ENCODE peak calls at places on chromosomes 7 and 10, in four cellular contexts. P, N, R and X are unnamed samples.

GRCh38 chr10:125006188-125006680 is 64.3 kb downstream of the ZRANB1 start:
- DNase-seq in P (no peak), N (peak; percentile 54), R (no peak), X (no peak)

GRCh38 chr10:63431962-63432797 is 33.6 kb downstream of the JMJD1C start:
- DNase-seq in P (no peak), N (peak; percentile 14), R (no peak), X (no peak)

GRCh38 chr7:28853150-28853549 is 105.0 kb downstream of the TRIL start:
- DNase-seq in P (no peak), N (no peak), R (no peak), X (no peak)

GRCh38 chr10:44689368-44689767 is 221.8 kb upstream of the TMEM72 start:
- DNase-seq in P (peak; percentile 53), N (peak; percentile 10), R (no peak), X (no peak)

GRCh38 chr7:69318794-69319193 is 279.5 kb upstream of the AUTS2 start:
- DNase-seq in P (no peak), N (no peak), R (no peak), X (no peak)

GRCh38 chr10:123721441-123722049 is 55.4 kb downstream of the GPR26 start:
- DNase-seq in P (no peak), N (no peak), R (no peak), X (no peak)

GRCh38 chr10:13865758-13866491 is 279.2 kb downstream of the PRPF18 start:
- DNase-seq in P (peak; percentile 69), N (peak; percentile 80), R (peak; percentile 79), X (no peak)

GRCh38 chr10:126892873-126893175 is 12.4 kb upstream of the DOCK1 start:
- DNase-seq in P (peak; percentile 25), N (no peak), R (no peak), X (no peak)

GRCh38 chr10:6347391-6347951 is 144.7 kb downstream of the PFKFB3 start:
- DNase-seq in P (no peak), N (peak; percentile 7), R (peak; percentile 8), X (no peak)

GRCh38 chr7:5420841-5421625 is 2.6 kb downstream of the TNRC18 start:
- DNase-seq in P (no peak), N (no peak), R (peak; percentile 39), X (no peak)

GRCh38 chr10:59273453-59273852 is 88.9 kb downstream of the FAM13C start:
- DNase-seq in P (no peak), N (peak; percentile 34), R (no peak), X (no peak)

GRCh38 chr10:44949127-44949802 is 10.3 kb upstream of the RASSF4 start:
- DNase-seq in P (peak; percentile 16), N (no peak), R (peak; percentile 90), X (no peak)

GRCh38 chr7:33813331-33813730 is 92.0 kb upstream of the BMPER start:
- DNase-seq in P (no peak), N (no peak), R (no peak), X (no peak)

GRCh38 chr7:103048833-103049232 is 25.8 kb downstream of the FBXL13 start:
- DNase-seq in P (no peak), N (peak; percentile 20), R (no peak), X (peak; percentile 30)

GRCh38 chr7:5528071-5528814 is 104.6 kb upstream of the TNRC18 start:
- DNase-seq in P (no peak), N (peak; percentile 36), R (peak; percentile 70), X (no peak)

GRCh38 chr10:21702633-21703111 is 168.6 kb downstream of the MLLT10 start:
- DNase-seq in P (no peak), N (no peak), R (no peak), X (no peak)

GRCh38 chr10:133179128-133179520 is 19.1 kb downstream of the KNDC1 start:
- DNase-seq in P (no peak), N (no peak), R (no peak), X (no peak)

GRCh38 chr7:16202298-16202697 is 219.0 kb downstream of the CRPPA start:
- DNase-seq in P (no peak), N (no peak), R (no peak), X (no peak)

GRCh38 chr7:74482629-74483401 is 29.1 kb downstream of the GTF2IRD1 start:
- DNase-seq in P (no peak), N (peak; percentile 99), R (peak; percentile 98), X (no peak)

GRCh38 chr10:106795619-106796018 is 368.9 kb downstream of the SORCS1 start:
- DNase-seq in P (peak; percentile 42), N (no peak), R (peak; percentile 4), X (peak; percentile 37)

GRCh38 chr7:134931487-134931886 is 54.8 kb upstream of the AGBL3 start:
- DNase-seq in P (no peak), N (no peak), R (no peak), X (no peak)

GRCh38 chr7:101185258-101185839 is 5.3 kb upstream of the NAT16 start:
- DNase-seq in P (no peak), N (peak; percentile 55), R (no peak), X (no peak)

GRCh38 chr7:1754345-1754908 is 84.3 kb downstream of the ELFN1 start:
- DNase-seq in P (no peak), N (no peak), R (no peak), X (no peak)

GRCh38 chr10:29470355-29470705 is 164.4 kb downstream of the SVIL start:
- DNase-seq in P (peak; percentile 79), N (no peak), R (peak; percentile 20), X (peak; percentile 30)

GRCh38 chr10:111493024-111493625 is 416.3 kb downstream of the ADRA2A start:
- DNase-seq in P (no peak), N (no peak), R (no peak), X (no peak)

GRCh38 chr7:14085901-14086300 is 96.4 kb upstream of the ETV1 start:
- DNase-seq in P (no peak), N (no peak), R (no peak), X (no peak)

GRCh38 chr10:132482090-132482489 is 55.5 kb upstream of the INPP5A start:
- DNase-seq in P (no peak), N (peak; percentile 91), R (peak; percentile 68), X (no peak)

GRCh38 chr10:100790761-100791208 is 45.4 kb downstream of the PAX2 start:
- DNase-seq in P (no peak), N (no peak), R (no peak), X (no peak)

GRCh38 chr7:105531797-105532671 is at the start of gene RINT1:
- DNase-seq in P (peak; percentile 92), N (peak; percentile 91), R (peak; percentile 96), X (peak; percentile 88)

GRCh38 chr7:75951506-75951905 is 36.6 kb downstream of the POR start:
- DNase-seq in P (no peak), N (peak; percentile 68), R (peak; percentile 98), X (no peak)

GRCh38 chr10:6086375-6087233 is 2.2 kb upstream of the RBM17 start:
- DNase-seq in P (peak; percentile 95), N (peak; percentile 85), R (peak; percentile 86), X (peak; percentile 62)

GRCh38 chr10:101080933-101081546 is 19.3 kb downstream of the KAZALD1 start:
- DNase-seq in P (peak; percentile 61), N (peak; percentile 29), R (no peak), X (peak; percentile 49)

GRCh38 chr10:99329891-99330674 is 927 bp downstream of the CNNM1 start:
- DNase-seq in P (peak; percentile 51), N (peak; percentile 4), R (peak; percentile 1), X (peak; percentile 11)
- H3K23ac ChIP-seq in P (no peak overlapping the region), N (no peak overlapping the region), R (no peak overlapping the region), X (peak overlapping the region; percentile 60)

DNA sequence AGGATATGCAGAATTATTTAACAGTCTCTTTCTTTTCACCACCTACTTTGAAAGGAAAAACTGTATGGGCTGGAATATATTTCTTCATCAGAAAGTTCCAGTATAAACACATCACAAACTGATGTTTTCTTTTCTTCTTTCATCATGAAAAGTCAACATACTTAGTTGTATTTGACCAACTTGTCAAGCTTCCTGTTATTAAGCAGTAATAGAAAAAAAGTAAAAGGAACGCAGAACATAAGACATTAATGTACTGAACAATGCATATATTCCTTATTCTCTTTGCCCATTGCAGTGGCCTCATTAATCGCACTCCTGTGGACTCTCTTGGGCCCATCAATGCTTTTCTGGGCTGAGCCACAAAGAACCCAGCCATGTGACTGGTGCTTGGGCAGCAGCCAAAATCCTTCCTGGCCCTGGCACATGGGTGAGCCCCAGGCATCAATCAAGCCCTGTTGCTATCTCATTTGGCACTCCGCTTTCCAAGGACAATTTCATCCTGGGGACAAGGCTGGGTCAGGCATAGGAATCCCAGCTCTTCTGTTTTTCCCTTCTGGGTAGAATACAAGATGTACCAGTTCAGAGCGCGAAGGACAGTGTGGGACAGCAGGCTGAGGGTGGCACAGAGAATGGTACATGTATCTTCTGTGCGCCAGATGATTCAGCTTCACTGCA is 42.3 kb downstream of the RHOBTB1 start:
- DNase-seq in P (no peak), N (no peak), R (no peak), X (no peak)
- H3K4me2 ChIP-seq in P (no peak overlapping the region), N (no peak overlapping the region), R (no peak overlapping the region), X (no peak overlapping the region)

DNA sequence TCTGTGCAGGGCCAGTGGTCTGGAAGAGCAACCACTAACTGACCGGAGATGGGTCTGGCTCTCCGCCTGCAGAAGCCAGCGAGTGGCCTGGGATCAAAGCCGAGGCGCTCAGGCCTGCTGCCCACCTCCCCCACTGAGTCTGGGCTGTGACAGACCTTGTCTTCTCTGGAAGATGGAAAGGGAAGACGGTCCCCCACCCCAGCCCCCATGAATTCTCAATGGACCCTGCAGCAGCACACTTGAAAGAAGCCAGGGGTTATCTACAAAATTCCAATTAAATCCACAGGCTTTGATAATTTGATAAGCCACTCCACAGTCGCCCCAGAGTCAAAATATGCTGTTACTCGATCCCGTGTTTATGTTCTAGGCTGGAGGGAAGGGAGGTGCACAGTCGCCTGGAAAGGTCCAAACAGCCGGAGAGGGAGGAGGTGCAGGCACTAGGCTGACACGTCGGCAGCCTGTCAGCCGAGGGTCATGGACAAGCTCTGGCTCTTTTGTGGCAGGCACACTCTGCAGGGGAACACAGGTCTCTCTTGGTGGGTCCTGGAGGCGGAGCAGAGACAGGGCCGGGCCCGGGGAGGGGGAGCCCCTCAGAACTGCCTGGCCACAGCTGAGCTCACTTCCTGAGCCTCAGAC is 134.9 kb downstream of the SH3PXD2A start:
- DNase-seq in P (no peak), N (peak; percentile 65), R (no peak), X (no peak)
- H3K23ac ChIP-seq in P (no peak overlapping the region), N (peak overlapping the region; percentile 6), R (no peak overlapping the region), X (peak overlapping the region; percentile 56)

DNA sequence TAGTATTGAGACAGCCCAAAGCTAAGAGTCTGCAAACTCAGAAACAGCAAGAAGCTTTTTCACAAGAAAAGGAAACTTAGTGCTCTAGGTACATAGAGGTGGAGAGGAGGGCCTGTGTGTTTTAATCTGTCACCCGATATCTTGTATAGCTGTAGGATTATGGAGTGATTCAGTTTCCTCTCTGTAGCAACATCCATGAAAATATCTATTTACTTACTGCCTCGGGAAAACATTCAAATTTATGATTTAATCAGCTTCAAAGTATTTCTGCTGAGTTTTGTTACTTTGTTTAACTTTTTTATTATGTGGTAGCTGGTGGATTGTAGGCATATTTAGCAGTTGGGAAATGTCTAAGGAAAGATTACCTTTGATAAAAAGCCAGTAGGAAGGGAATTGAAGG is 292.0 kb downstream of the CCDC3 start:
- DNase-seq in P (no peak), N (peak; percentile 71), R (peak; percentile 14), X (no peak)
- H3K4me2 ChIP-seq in P (no peak overlapping the region), N (peak overlapping the region; percentile 79), R (no peak overlapping the region), X (no peak overlapping the region)

DNA sequence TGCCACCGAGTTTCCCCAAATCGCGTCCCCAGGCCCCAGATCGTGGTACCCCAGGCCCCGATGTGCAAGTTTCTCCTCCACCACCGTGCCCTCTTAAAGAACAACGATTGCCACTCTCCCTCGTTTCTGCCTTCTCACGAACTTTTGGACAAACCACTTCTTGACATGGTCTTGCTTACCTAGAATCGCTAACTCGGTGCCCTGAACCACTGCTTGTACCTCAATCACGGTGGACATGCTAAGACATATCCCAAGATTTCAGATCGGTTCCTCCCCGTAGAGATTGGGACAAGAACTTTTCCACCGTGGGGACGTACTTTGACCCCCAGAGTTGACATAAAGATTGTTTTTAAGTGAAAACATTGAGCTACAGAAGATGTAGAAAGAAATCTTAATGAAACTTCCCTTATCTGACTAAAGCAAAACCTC is 477 bp upstream of the ZC3HAV1 start:
- DNase-seq in P (no peak), N (no peak), R (no peak), X (no peak)
- H3K23ac ChIP-seq in P (no peak overlapping the region), N (peak overlapping the region; percentile 94), R (no peak overlapping the region), X (no peak overlapping the region)